ENCODE peak calls at places on chromosome 17, in nine cellular contexts. E, P, W, N, A, J, Z, C and L are unnamed samples.

GRCh38 chr17:5770556-5771270 is 186.4 kb upstream of the NLRP1 start:
- DNase-seq in C (no peak), Z (no peak), W (no peak), J (no peak), E (no peak), A (no peak), P (no peak), N (no peak), L (no peak)

GRCh38 chr17:5665164-5665563 is 80.9 kb upstream of the NLRP1 start:
- DNase-seq in W (peak; percentile 16), C (no peak), Z (no peak), P (no peak), A (peak; percentile 3), E (no peak), N (no peak), J (no peak), L (no peak)

GRCh38 chr17:31048780-31049179 is 46.0 kb upstream of the NF1 start:
- DNase-seq in E (peak; percentile 24), N (no peak), Z (no peak), C (no peak), W (no peak), J (no peak), P (no peak), A (no peak), L (no peak)

GRCh38 chr17:76474894-76475293 is 7.5 kb downstream of the AANAT start:
- DNase-seq in W (no peak), E (no peak), A (no peak), N (no peak), Z (no peak), J (no peak), C (no peak), P (no peak), L (no peak)

GRCh38 chr17:36934144-36934758 is 3.0 kb upstream of the LHX1 start:
- DNase-seq in N (peak; percentile 71), W (no peak), P (no peak), J (no peak), A (peak; percentile 89), Z (no peak), E (no peak), C (no peak), L (no peak)

GRCh38 chr17:82405051-82405450 is 13.1 kb upstream of the HEXD start:
- DNase-seq in N (no peak), W (no peak), Z (no peak), C (no peak), P (no peak), E (no peak), J (no peak), A (no peak), L (no peak)

GRCh38 chr17:76382803-76383644 is 1.4 kb upstream of the SPHK1 start:
- DNase-seq in A (no peak), J (no peak), N (peak; percentile 87), P (no peak), W (no peak), E (peak; percentile 78), Z (peak; percentile 69), C (no peak), L (peak; percentile 58)

GRCh38 chr17:79864617-79865250 is 25.5 kb upstream of the CBX4 start:
- DNase-seq in N (no peak), W (no peak), A (no peak), J (no peak), Z (no peak), E (no peak), P (no peak), C (no peak), L (no peak)

GRCh38 chr17:60110586-60110985 is 31.9 kb upstream of the HEATR6 start:
- DNase-seq in C (no peak), E (no peak), A (no peak), N (no peak), Z (no peak), J (no peak), W (no peak), P (no peak), L (no peak)

GRCh38 chr17:61410555-61411089 is 11.0 kb downstream of the TBX2 start:
- DNase-seq in N (peak; percentile 91), C (peak; percentile 76), E (peak; percentile 86), A (no peak), W (peak; percentile 92), P (no peak), J (peak; percentile 70), Z (peak; percentile 59), L (peak; percentile 78)

GRCh38 chr17:82843904-82844640 is 4.2 kb upstream of the ZNF750 start:
- DNase-seq in P (no peak), W (no peak), N (no peak), J (no peak), E (no peak), Z (no peak), A (no peak), C (no peak), L (no peak)

GRCh38 chr17:82275326-82275725 is 1.8 kb upstream of the CSNK1D start:
- DNase-seq in W (no peak), C (no peak), P (no peak), E (no peak), Z (no peak), A (no peak), N (no peak), J (no peak), L (no peak)

GRCh38 chr17:80464486-80464885 is 11.9 kb downstream of the NPTX1 start:
- DNase-seq in A (no peak), W (no peak), E (no peak), C (no peak), N (no peak), Z (no peak), P (no peak), J (no peak), L (no peak)

GRCh38 chr17:969767-970387 is 9.7 kb downstream of the NXN start:
- DNase-seq in N (no peak), A (no peak), E (no peak), Z (no peak), J (no peak), P (no peak), W (no peak), C (no peak), L (no peak)

GRCh38 chr17:79778504-79779087 is 648 bp downstream of the CBX2 start:
- DNase-seq in J (no peak), W (no peak), A (no peak), E (no peak), C (no peak), N (peak; percentile 75), Z (no peak), P (no peak), L (no peak)

GRCh38 chr17:79842656-79843474 is 3.6 kb upstream of the CBX4 start:
- DNase-seq in C (no peak), J (no peak), Z (no peak), W (no peak), N (peak; percentile 39), E (no peak), A (no peak), P (no peak), L (no peak)

GRCh38 chr17:732788-733720 is 658 bp downstream of the TLCD3A start:
- DNase-seq in N (peak; percentile 71), A (peak; percentile 36), C (no peak), P (no peak), E (peak; percentile 37), W (no peak), Z (peak; percentile 16), J (no peak), L (peak; percentile 37)

GRCh38 chr17:7742729-7743128 is 25.2 kb downstream of the DNAH2 start:
- DNase-seq in C (no peak), A (no peak), P (no peak), J (no peak), W (no peak), N (no peak), E (no peak), Z (peak; percentile 28), L (no peak)

GRCh38 chr17:60790205-60790604 is 112.6 kb downstream of the BCAS3 start:
- DNase-seq in C (no peak), P (no peak), N (no peak), J (no peak), W (no peak), E (no peak), A (no peak), Z (no peak), L (no peak)

GRCh38 chr17:50584749-50585148 is 24.2 kb downstream of the CACNA1G start:
- DNase-seq in A (no peak), W (no peak), C (no peak), J (no peak), N (no peak), E (no peak), Z (no peak), P (no peak), L (no peak)
- H3K27ac ChIP-seq in A (no peak overlapping the region), W (no peak overlapping the region), C (no peak overlapping the region), J (no peak overlapping the region), N (no peak overlapping the region), E (no peak overlapping the region), Z (no peak overlapping the region), P (no peak overlapping the region), L (no peak overlapping the region)

DNA sequence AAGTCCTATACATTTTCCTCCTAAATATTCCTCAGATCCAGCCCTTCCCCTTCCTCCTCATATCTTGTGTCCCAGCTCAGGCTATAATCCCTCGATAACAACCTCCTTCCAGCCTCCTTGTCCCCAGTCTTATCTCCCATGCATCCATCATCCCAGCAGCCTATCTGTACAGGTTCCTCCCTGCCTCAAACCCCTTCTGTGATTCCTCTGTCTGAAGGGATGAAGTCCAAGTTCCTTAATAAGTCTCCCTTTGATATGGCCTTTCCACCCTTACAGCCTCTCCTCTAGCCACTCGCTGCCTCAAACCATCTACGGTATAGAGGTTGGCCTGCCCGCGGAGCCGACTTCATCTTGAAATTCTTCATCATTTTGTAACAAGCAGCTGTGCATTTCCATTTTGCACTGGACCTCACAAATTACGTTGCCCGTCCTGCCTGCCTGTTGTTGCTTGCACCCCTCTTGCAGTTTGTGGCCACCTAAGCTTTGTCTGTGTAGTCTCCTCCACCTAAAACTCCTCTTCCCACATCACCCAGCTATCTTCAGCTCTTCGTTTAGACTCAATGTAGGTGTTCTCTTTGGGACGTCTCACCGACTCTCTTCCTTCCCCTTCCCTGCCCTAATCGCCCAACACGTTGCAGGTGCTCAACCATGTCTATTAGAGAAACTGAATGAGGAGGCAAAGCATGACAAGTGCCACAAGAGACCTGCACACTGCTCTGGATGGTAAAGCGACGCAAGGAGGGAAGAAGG is 763 bp upstream of the CDK5RAP3 start:
- DNase-seq in Z (no peak), N (no peak), W (no peak), A (no peak), P (no peak), J (no peak), E (no peak), C (no peak), L (no peak)
- H3K27ac ChIP-seq in Z (no peak overlapping the region), N (no peak overlapping the region), W (no peak overlapping the region), A (peak overlapping the region; percentile 41), P (no peak overlapping the region), J (no peak overlapping the region), E (peak overlapping the region; percentile 32), C (no peak overlapping the region), L (no peak overlapping the region)

GRCh38 chr17:28702752-28703150 is 8.9 kb downstream of the PROCA1 start:
- DNase-seq in W (no peak), E (no peak), N (no peak), C (no peak), Z (no peak), J (no peak), A (no peak), P (no peak), L (no peak)
- H3K27ac ChIP-seq in W (no peak overlapping the region), E (no peak overlapping the region), N (no peak overlapping the region), C (no peak overlapping the region), Z (no peak overlapping the region), J (peak overlapping the region; percentile 70), A (peak overlapping the region; percentile 69), P (no peak overlapping the region), L (no peak overlapping the region)

DNA sequence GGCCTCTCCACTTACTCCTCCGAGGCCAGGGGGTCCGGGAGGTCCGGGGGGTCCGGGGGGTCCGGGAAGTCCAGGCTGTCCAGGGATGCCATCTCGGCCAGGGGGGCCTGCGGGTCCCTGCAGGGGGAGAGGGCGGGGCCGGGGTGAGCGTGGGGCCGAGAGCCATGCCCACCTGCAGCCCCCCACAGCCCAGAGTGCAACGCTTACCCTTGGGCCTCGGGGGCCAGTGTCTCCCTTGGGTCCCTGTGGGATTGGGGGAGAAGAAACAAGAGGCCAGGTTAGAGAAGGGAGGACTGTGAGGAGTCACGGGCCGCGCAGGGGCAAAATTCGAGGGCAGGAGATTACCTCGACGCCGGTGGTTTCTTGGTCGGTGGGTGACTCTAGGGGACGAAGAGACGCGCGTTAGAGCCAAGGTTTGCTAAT is 2.2 kb downstream of the COL1A1 start:
- DNase-seq in C (no peak), E (no peak), J (no peak), N (no peak), Z (no peak), W (peak; percentile 78), P (no peak), A (no peak), L (no peak)
- H3K27ac ChIP-seq in C (peak overlapping the region; percentile 99), E (peak overlapping the region; percentile 99), J (peak overlapping the region; percentile 95), N (no peak overlapping the region), Z (no peak overlapping the region), W (peak overlapping the region; percentile 98), P (no peak overlapping the region), A (no peak overlapping the region), L (no peak overlapping the region)